ENCODE peak calls at places on chromosomes 2 and 18, in nine cellular contexts. One of them, this sample, is unnamed. For H3K27me3, the result is how much of the 10 kb centered on the place peaks cover.

GRCh38 chr2:168118733-168119518 is 128.5 kb downstream of the STK39 start:
- DNase-seq in K562: peak
- DNase-seq in prostate gland: peak
- DNase-seq in stomach: no peak
- DNase-seq in breast epithelium: no peak
- DNase-seq in HCT116: peak
- DNase-seq in uterus: no peak
- DNase-seq in body of pancreas: peak
- DNase-seq in adrenal gland: no peak
- DNase-seq in this sample: peak

GRCh38 chr2:69902213-69902922 is 8.6 kb downstream of the SNRNP27 start:
- DNase-seq in K562: no peak
- DNase-seq in prostate gland: no peak
- DNase-seq in stomach: peak
- DNase-seq in breast epithelium: no peak
- DNase-seq in HCT116: no peak
- DNase-seq in uterus: no peak
- DNase-seq in body of pancreas: peak
- DNase-seq in adrenal gland: no peak
- DNase-seq in this sample: no peak

GRCh38 chr18:72107647-72108046 is 436.5 kb downstream of the CBLN2 start:
- DNase-seq in K562: no peak
- DNase-seq in prostate gland: peak
- DNase-seq in stomach: no peak
- DNase-seq in breast epithelium: no peak
- DNase-seq in HCT116: no peak
- DNase-seq in uterus: no peak
- DNase-seq in body of pancreas: no peak
- DNase-seq in adrenal gland: no peak
- DNase-seq in this sample: no peak

GRCh38 chr2:70716951-70717350 is 51.0 kb downstream of the ADD2 start:
- DNase-seq in K562: no peak
- DNase-seq in prostate gland: no peak
- DNase-seq in stomach: no peak
- DNase-seq in breast epithelium: no peak
- DNase-seq in HCT116: no peak
- DNase-seq in uterus: no peak
- DNase-seq in body of pancreas: no peak
- DNase-seq in adrenal gland: no peak
- DNase-seq in this sample: no peak

GRCh38 chr18:37270046-37270665 is 295.4 kb downstream of the CELF4 start:
- DNase-seq in K562: peak
- DNase-seq in prostate gland: peak
- DNase-seq in stomach: peak
- DNase-seq in breast epithelium: no peak
- DNase-seq in HCT116: no peak
- DNase-seq in uterus: no peak
- DNase-seq in body of pancreas: peak
- DNase-seq in adrenal gland: peak
- DNase-seq in this sample: peak

GRCh38 chr18:35635171-35635570 is 53.6 kb downstream of the GALNT1 start:
- DNase-seq in K562: no peak
- DNase-seq in prostate gland: no peak
- DNase-seq in stomach: no peak
- DNase-seq in breast epithelium: no peak
- DNase-seq in HCT116: no peak
- DNase-seq in uterus: no peak
- DNase-seq in body of pancreas: peak
- DNase-seq in adrenal gland: no peak
- DNase-seq in this sample: no peak

GRCh38 chr2:127100261-127101047 is 6.5 kb downstream of the BIN1 start:
- DNase-seq in K562: peak
- DNase-seq in prostate gland: no peak
- DNase-seq in stomach: peak
- DNase-seq in breast epithelium: no peak
- DNase-seq in HCT116: no peak
- DNase-seq in uterus: peak
- DNase-seq in body of pancreas: peak
- DNase-seq in adrenal gland: peak
- DNase-seq in this sample: no peak

GRCh38 chr18:55088000-55088401 is 128.7 kb upstream of the CCDC68 start:
- DNase-seq in K562: no peak
- DNase-seq in prostate gland: no peak
- DNase-seq in stomach: no peak
- DNase-seq in breast epithelium: no peak
- DNase-seq in HCT116: no peak
- DNase-seq in uterus: no peak
- DNase-seq in body of pancreas: no peak
- DNase-seq in adrenal gland: no peak
- DNase-seq in this sample: no peak

GRCh38 chr2:233857511-233858118 is 3.3 kb upstream of the HJURP start:
- DNase-seq in K562: peak
- DNase-seq in prostate gland: no peak
- DNase-seq in stomach: peak
- DNase-seq in breast epithelium: no peak
- DNase-seq in HCT116: no peak
- DNase-seq in uterus: no peak
- DNase-seq in body of pancreas: peak
- DNase-seq in adrenal gland: no peak
- DNase-seq in this sample: no peak

GRCh38 chr2:239025081-239025801 is 177.4 kb downstream of the TWIST2 start:
- DNase-seq in K562: no peak
- DNase-seq in prostate gland: no peak
- DNase-seq in stomach: no peak
- DNase-seq in breast epithelium: no peak
- DNase-seq in HCT116: no peak
- DNase-seq in uterus: no peak
- DNase-seq in body of pancreas: no peak
- DNase-seq in adrenal gland: no peak
- DNase-seq in this sample: no peak

GRCh38 chr2:133266075-133266925 is 302.0 kb downstream of the NCKAP5 start:
- DNase-seq in K562: no peak
- DNase-seq in prostate gland: no peak
- DNase-seq in stomach: peak
- DNase-seq in breast epithelium: no peak
- DNase-seq in HCT116: no peak
- DNase-seq in uterus: no peak
- DNase-seq in body of pancreas: no peak
- DNase-seq in adrenal gland: no peak
- DNase-seq in this sample: no peak

GRCh38 chr2:120246546-120247300 is 5.9 kb upstream of the RALB start:
- DNase-seq in K562: no peak
- DNase-seq in prostate gland: no peak
- DNase-seq in stomach: no peak
- DNase-seq in breast epithelium: no peak
- DNase-seq in HCT116: no peak
- DNase-seq in uterus: no peak
- DNase-seq in body of pancreas: no peak
- DNase-seq in adrenal gland: no peak
- DNase-seq in this sample: no peak

GRCh38 chr2:113964436-113964835 is 74.5 kb downstream of the ACTR3 start:
- DNase-seq in K562: no peak
- DNase-seq in prostate gland: no peak
- DNase-seq in stomach: no peak
- DNase-seq in breast epithelium: no peak
- DNase-seq in HCT116: no peak
- DNase-seq in uterus: no peak
- DNase-seq in body of pancreas: no peak
- DNase-seq in adrenal gland: no peak
- DNase-seq in this sample: no peak

GRCh38 chr2:113966171-113966570 is 76.3 kb downstream of the ACTR3 start:
- DNase-seq in K562: no peak
- DNase-seq in prostate gland: no peak
- DNase-seq in stomach: no peak
- DNase-seq in breast epithelium: no peak
- DNase-seq in HCT116: no peak
- DNase-seq in uterus: no peak
- DNase-seq in body of pancreas: no peak
- DNase-seq in adrenal gland: no peak
- DNase-seq in this sample: no peak

GRCh38 chr2:113965644-113966043 is 75.8 kb downstream of the ACTR3 start:
- DNase-seq in K562: peak
- DNase-seq in prostate gland: no peak
- DNase-seq in stomach: no peak
- DNase-seq in breast epithelium: no peak
- DNase-seq in HCT116: peak
- DNase-seq in uterus: no peak
- DNase-seq in body of pancreas: no peak
- DNase-seq in adrenal gland: no peak
- DNase-seq in this sample: no peak

GRCh38 chr2:113963965-113964364 is 74.1 kb downstream of the ACTR3 start:
- DNase-seq in K562: no peak
- DNase-seq in prostate gland: no peak
- DNase-seq in stomach: no peak
- DNase-seq in breast epithelium: no peak
- DNase-seq in HCT116: no peak
- DNase-seq in uterus: no peak
- DNase-seq in body of pancreas: no peak
- DNase-seq in adrenal gland: no peak
- DNase-seq in this sample: no peak

GRCh38 chr2:113965228-113965627 is 75.3 kb downstream of the ACTR3 start:
- DNase-seq in K562: no peak
- DNase-seq in prostate gland: no peak
- DNase-seq in stomach: no peak
- DNase-seq in breast epithelium: no peak
- DNase-seq in HCT116: no peak
- DNase-seq in uterus: no peak
- DNase-seq in body of pancreas: no peak
- DNase-seq in adrenal gland: no peak
- DNase-seq in this sample: no peak
- TF ChIP-seq POLR2A in K562: no peak
- TF ChIP-seq POLR2A in prostate gland: no peak
- TF ChIP-seq POLR2A in stomach: no peak
- TF ChIP-seq POLR2A in breast epithelium: no peak
- TF ChIP-seq POLR2A in HCT116: no peak
- TF ChIP-seq POLR2A in uterus: no peak
- TF ChIP-seq POLR2A in body of pancreas: no peak
- TF ChIP-seq POLR2A in adrenal gland: no peak
- TF ChIP-seq POLR2A in this sample: no peak

GRCh38 chr18:59272971-59273935 is at the start of gene RAX:
- DNase-seq in K562: peak
- DNase-seq in prostate gland: no peak
- DNase-seq in stomach: no peak
- DNase-seq in breast epithelium: no peak
- DNase-seq in HCT116: no peak
- DNase-seq in uterus: no peak
- DNase-seq in body of pancreas: peak
- DNase-seq in adrenal gland: peak
- DNase-seq in this sample: no peak

GRCh38 chr18:59275406-59275949 is 2.2 kb upstream of the RAX start:
- DNase-seq in K562: no peak
- DNase-seq in prostate gland: no peak
- DNase-seq in stomach: no peak
- DNase-seq in breast epithelium: no peak
- DNase-seq in HCT116: no peak
- DNase-seq in uterus: no peak
- DNase-seq in body of pancreas: no peak
- DNase-seq in adrenal gland: no peak
- DNase-seq in this sample: no peak

GRCh38 chr18:59273936-59274928 is 978 bp upstream of the RAX start:
- DNase-seq in K562: no peak
- DNase-seq in prostate gland: no peak
- DNase-seq in stomach: no peak
- DNase-seq in breast epithelium: no peak
- DNase-seq in HCT116: no peak
- DNase-seq in uterus: no peak
- DNase-seq in body of pancreas: no peak
- DNase-seq in adrenal gland: no peak
- DNase-seq in this sample: no peak

GRCh38 chr18:59279193-59279592 is 5.9 kb upstream of the RAX start:
- DNase-seq in K562: no peak
- DNase-seq in prostate gland: no peak
- DNase-seq in stomach: no peak
- DNase-seq in breast epithelium: no peak
- DNase-seq in HCT116: no peak
- DNase-seq in uterus: no peak
- DNase-seq in body of pancreas: no peak
- DNase-seq in adrenal gland: no peak
- DNase-seq in this sample: no peak

DNA sequence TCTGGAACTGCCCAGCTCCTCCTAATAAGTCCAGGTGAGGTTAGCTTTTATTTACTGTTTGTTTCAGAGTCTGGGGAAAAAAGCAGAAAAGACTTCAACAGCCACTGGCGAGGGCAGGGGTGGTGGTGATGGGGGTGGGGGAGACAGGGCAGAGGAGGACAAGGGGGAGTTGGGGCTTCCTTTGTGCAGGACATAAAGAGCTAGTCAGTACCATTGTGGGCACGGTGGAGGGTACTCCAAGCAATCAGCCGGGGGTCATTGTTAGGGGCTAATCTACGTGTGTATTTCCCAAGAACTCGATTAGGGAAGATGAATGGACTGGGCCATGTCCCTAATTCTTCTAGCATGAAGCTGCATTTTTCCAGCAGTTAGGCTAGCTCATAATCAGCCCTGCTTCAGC is 2.8 kb upstream of the RAX start:
- DNase-seq in K562: no peak
- DNase-seq in prostate gland: no peak
- DNase-seq in stomach: no peak
- DNase-seq in breast epithelium: no peak
- DNase-seq in HCT116: no peak
- DNase-seq in uterus: no peak
- DNase-seq in body of pancreas: no peak
- DNase-seq in adrenal gland: no peak
- DNase-seq in this sample: no peak
- H3K27me3 ChIP-seq in K562: under half
- H3K27me3 ChIP-seq in prostate gland: under half
- H3K27me3 ChIP-seq in stomach: under half
- H3K27me3 ChIP-seq in breast epithelium: half or more
- H3K27me3 ChIP-seq in HCT116: under half
- H3K27me3 ChIP-seq in uterus: half or more
- H3K27me3 ChIP-seq in body of pancreas: under half
- H3K27me3 ChIP-seq in adrenal gland: half or more
- H3K27me3 ChIP-seq in this sample: half or more

GRCh38 chr2:55052087-55053061 is 2.1 kb upstream of the RTN4 start:
- DNase-seq in K562: no peak
- DNase-seq in prostate gland: no peak
- DNase-seq in stomach: no peak
- DNase-seq in breast epithelium: no peak
- DNase-seq in HCT116: no peak
- DNase-seq in uterus: no peak
- DNase-seq in body of pancreas: no peak
- DNase-seq in adrenal gland: no peak
- DNase-seq in this sample: no peak
- TF ChIP-seq POLR2A in K562: no peak
- TF ChIP-seq POLR2A in prostate gland: no peak
- TF ChIP-seq POLR2A in stomach: no peak
- TF ChIP-seq POLR2A in breast epithelium: no peak
- TF ChIP-seq POLR2A in HCT116: no peak
- TF ChIP-seq POLR2A in uterus: no peak
- TF ChIP-seq POLR2A in body of pancreas: no peak
- TF ChIP-seq POLR2A in adrenal gland: no peak
- TF ChIP-seq POLR2A in this sample: no peak

DNA sequence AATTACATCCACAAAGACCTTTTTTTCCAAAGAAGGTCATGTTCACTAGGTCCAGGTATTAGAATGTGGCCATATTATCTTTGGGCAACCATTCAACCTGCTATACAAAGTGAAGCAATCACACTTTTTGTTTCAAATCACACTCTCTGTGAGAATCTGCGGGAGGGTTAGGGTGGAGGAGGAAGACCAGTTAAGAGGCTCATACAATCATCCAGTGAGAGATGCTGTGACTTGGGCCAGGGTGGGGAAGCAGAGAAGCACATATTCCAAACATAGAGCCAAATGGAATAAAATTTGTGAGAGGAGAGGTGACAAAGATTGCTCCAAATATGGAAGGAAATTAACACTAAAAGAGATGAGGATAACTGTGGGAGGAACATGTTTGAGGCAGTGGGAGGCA is 351.6 kb downstream of the CYRIA start:
- DNase-seq in K562: no peak
- DNase-seq in prostate gland: no peak
- DNase-seq in stomach: no peak
- DNase-seq in breast epithelium: no peak
- DNase-seq in HCT116: no peak
- DNase-seq in uterus: no peak
- DNase-seq in body of pancreas: no peak
- DNase-seq in adrenal gland: no peak
- DNase-seq in this sample: no peak
- H3K27me3 ChIP-seq in K562: under half
- H3K27me3 ChIP-seq in prostate gland: under half
- H3K27me3 ChIP-seq in stomach: under half
- H3K27me3 ChIP-seq in breast epithelium: under half
- H3K27me3 ChIP-seq in HCT116: under half
- H3K27me3 ChIP-seq in uterus: under half
- H3K27me3 ChIP-seq in body of pancreas: under half
- H3K27me3 ChIP-seq in adrenal gland: under half
- H3K27me3 ChIP-seq in this sample: under half